ENCODE peak calls at places on chromosomes 7 and 10, in four cellular contexts. One of them, this sample, is unnamed.
A peak's percentile ranks its signal among the peaks of the same experiment; 100 is the strongest.

GRCh38 chr7:23594879-23595604 is 2.1 kb upstream of the CCDC126 start:
- DNase-seq in CD8-positive, alpha-beta memory T cell: no peak
- DNase-seq in HCT116: peak; percentile 52
- DNase-seq in body of pancreas: no peak
- DNase-seq in this sample: no peak

GRCh38 chr7:135998081-135998480 is 20.9 kb upstream of the MTPN start:
- DNase-seq in CD8-positive, alpha-beta memory T cell: no peak
- DNase-seq in HCT116: no peak
- DNase-seq in body of pancreas: no peak
- DNase-seq in this sample: no peak

GRCh38 chr10:5890519-5890878 is 456 bp downstream of the FBH1 start:
- DNase-seq in CD8-positive, alpha-beta memory T cell: no peak
- DNase-seq in HCT116: no peak
- DNase-seq in body of pancreas: peak; percentile 41
- DNase-seq in this sample: peak; percentile 13

GRCh38 chr7:55255501-55256445 is 109.4 kb upstream of the LANCL2 start:
- DNase-seq in CD8-positive, alpha-beta memory T cell: peak; percentile 53
- DNase-seq in HCT116: peak; percentile 60
- DNase-seq in body of pancreas: peak; percentile 85
- DNase-seq in this sample: peak; percentile 54

GRCh38 chr7:8321312-8321711 is 59.3 kb upstream of the ICA1 start:
- DNase-seq in CD8-positive, alpha-beta memory T cell: no peak
- DNase-seq in HCT116: no peak
- DNase-seq in body of pancreas: no peak
- DNase-seq in this sample: no peak

GRCh38 chr10:122165492-122165832 is 105.6 kb upstream of the BTBD16 start:
- DNase-seq in CD8-positive, alpha-beta memory T cell: no peak
- DNase-seq in HCT116: no peak
- DNase-seq in body of pancreas: no peak
- DNase-seq in this sample: no peak

GRCh38 chr10:69446650-69447151 is 4.6 kb upstream of the TSPAN15 start:
- DNase-seq in CD8-positive, alpha-beta memory T cell: no peak
- DNase-seq in HCT116: peak; percentile 63
- DNase-seq in body of pancreas: no peak
- DNase-seq in this sample: no peak

GRCh38 chr7:149423441-149423970 is 37.4 kb downstream of the ZNF777 start:
- DNase-seq in CD8-positive, alpha-beta memory T cell: no peak
- DNase-seq in HCT116: no peak
- DNase-seq in body of pancreas: no peak
- DNase-seq in this sample: no peak

GRCh38 chr10:3593611-3594010 is 191.4 kb downstream of the KLF6 start:
- DNase-seq in CD8-positive, alpha-beta memory T cell: no peak
- DNase-seq in HCT116: no peak
- DNase-seq in body of pancreas: no peak
- DNase-seq in this sample: no peak

GRCh38 chr7:128705891-128706333 is 33.2 kb upstream of the CALU start:
- DNase-seq in CD8-positive, alpha-beta memory T cell: no peak
- DNase-seq in HCT116: no peak
- DNase-seq in body of pancreas: no peak
- DNase-seq in this sample: no peak

GRCh38 chr7:105791926-105792325 is 84.5 kb downstream of the ATXN7L1 start:
- DNase-seq in CD8-positive, alpha-beta memory T cell: no peak
- DNase-seq in HCT116: no peak
- DNase-seq in body of pancreas: no peak
- DNase-seq in this sample: no peak

GRCh38 chr7:75033064-75033463 is 40.5 kb downstream of the RCC1L start:
- DNase-seq in CD8-positive, alpha-beta memory T cell: no peak
- DNase-seq in HCT116: no peak
- DNase-seq in body of pancreas: no peak
- DNase-seq in this sample: peak; percentile 55

GRCh38 chr10:122154733-122155366 is 116.2 kb upstream of the BTBD16 start:
- DNase-seq in CD8-positive, alpha-beta memory T cell: no peak
- DNase-seq in HCT116: no peak
- DNase-seq in body of pancreas: no peak
- DNase-seq in this sample: no peak

GRCh38 chr7:104174798-104175197 is 33.0 kb downstream of the ORC5 start:
- DNase-seq in CD8-positive, alpha-beta memory T cell: no peak
- DNase-seq in HCT116: no peak
- DNase-seq in body of pancreas: no peak
- DNase-seq in this sample: no peak

GRCh38 chr10:88385601-88386203 is 197.4 kb downstream of the RNLS start:
- DNase-seq in CD8-positive, alpha-beta memory T cell: peak; percentile 18
- DNase-seq in HCT116: peak; percentile 75
- DNase-seq in body of pancreas: peak; percentile 85
- DNase-seq in this sample: no peak

GRCh38 chr10:116849271-116850057 is at the start of gene ENO4:
- DNase-seq in CD8-positive, alpha-beta memory T cell: no peak
- DNase-seq in HCT116: peak; percentile 90
- DNase-seq in body of pancreas: peak; percentile 93
- DNase-seq in this sample: no peak

GRCh38 chr10:121624778-121625330 is 26.6 kb upstream of the FGFR2 start:
- DNase-seq in CD8-positive, alpha-beta memory T cell: no peak
- DNase-seq in HCT116: no peak
- DNase-seq in body of pancreas: no peak
- DNase-seq in this sample: no peak

GRCh38 chr7:116348356-116348755 is 138.0 kb downstream of the TES start:
- DNase-seq in CD8-positive, alpha-beta memory T cell: no peak
- DNase-seq in HCT116: no peak
- DNase-seq in body of pancreas: no peak
- DNase-seq in this sample: no peak

GRCh38 chr7:114554781-114555537 is 140.3 kb downstream of the FOXP2 start:
- DNase-seq in CD8-positive, alpha-beta memory T cell: no peak
- DNase-seq in HCT116: peak; percentile 23
- DNase-seq in body of pancreas: no peak
- DNase-seq in this sample: peak; percentile 41

GRCh38 chr10:6204341-6205191 is 1.8 kb downstream of the PFKFB3 start:
- DNase-seq in CD8-positive, alpha-beta memory T cell: no peak
- DNase-seq in HCT116: no peak
- DNase-seq in body of pancreas: peak; percentile 73
- DNase-seq in this sample: no peak

GRCh38 chr7:119175916-119176627 is 951.6 kb downstream of the ANKRD7 start:
- DNase-seq in CD8-positive, alpha-beta memory T cell: no peak
- DNase-seq in HCT116: peak; percentile 83
- DNase-seq in body of pancreas: peak; percentile 47
- DNase-seq in this sample: peak; percentile 50

GRCh38 chr7:129435414-129435829 is 1.2 kb downstream of the STRIP2 start:
- DNase-seq in CD8-positive, alpha-beta memory T cell: no peak
- DNase-seq in HCT116: no peak
- DNase-seq in body of pancreas: no peak
- DNase-seq in this sample: no peak

GRCh38 chr10:101130984-101131961 is at the start of gene TLX1:
- DNase-seq in CD8-positive, alpha-beta memory T cell: no peak
- DNase-seq in HCT116: no peak
- DNase-seq in body of pancreas: peak; percentile 29
- DNase-seq in this sample: no peak

GRCh38 chr7:102103027-102103372 is 183.7 kb upstream of the SH2B2 start:
- DNase-seq in CD8-positive, alpha-beta memory T cell: no peak
- DNase-seq in HCT116: no peak
- DNase-seq in body of pancreas: no peak
- DNase-seq in this sample: no peak
- H3K36me3 ChIP-seq in CD8-positive, alpha-beta memory T cell: no peaks in the 10 kb centered on the region
- H3K36me3 ChIP-seq in HCT116: no peaks in the 10 kb centered on the region
- H3K36me3 ChIP-seq in body of pancreas: no peaks in the 10 kb centered on the region
- H3K36me3 ChIP-seq in this sample: peaks cover 16% of the 10 kb centered on the region

GRCh38 chr7:22444181-22444966 is 55.6 kb downstream of the STEAP1B start:
- DNase-seq in CD8-positive, alpha-beta memory T cell: no peak
- DNase-seq in HCT116: no peak
- DNase-seq in body of pancreas: peak; percentile 84
- DNase-seq in this sample: peak; percentile 47

GRCh38 chr7:22445140-22445722 is 54.8 kb downstream of the STEAP1B start:
- DNase-seq in CD8-positive, alpha-beta memory T cell: no peak
- DNase-seq in HCT116: no peak
- DNase-seq in body of pancreas: peak; percentile 78
- DNase-seq in this sample: peak; percentile 55

GRCh38 chr7:22445871-22446270 is 54.1 kb downstream of the STEAP1B start:
- DNase-seq in CD8-positive, alpha-beta memory T cell: no peak
- DNase-seq in HCT116: no peak
- DNase-seq in body of pancreas: no peak
- DNase-seq in this sample: no peak

GRCh38 chr7:22447759-22448158 is 52.2 kb downstream of the STEAP1B start:
- DNase-seq in CD8-positive, alpha-beta memory T cell: no peak
- DNase-seq in HCT116: no peak
- DNase-seq in body of pancreas: no peak
- DNase-seq in this sample: no peak

GRCh38 chr7:22447008-22447407 is 53.0 kb downstream of the STEAP1B start:
- DNase-seq in CD8-positive, alpha-beta memory T cell: no peak
- DNase-seq in HCT116: no peak
- DNase-seq in body of pancreas: no peak
- DNase-seq in this sample: no peak
- H3K4me1 ChIP-seq in CD8-positive, alpha-beta memory T cell: no peaks in the 10 kb centered on the region
- H3K4me1 ChIP-seq in HCT116: no peaks in the 10 kb centered on the region
- H3K4me1 ChIP-seq in body of pancreas: peaks cover 45% of the 10 kb centered on the region
- H3K4me1 ChIP-seq in this sample: peaks cover 27% of the 10 kb centered on the region

GRCh38 chr10:123766761-123767160 is 100.6 kb downstream of the GPR26 start:
- DNase-seq in CD8-positive, alpha-beta memory T cell: no peak
- DNase-seq in HCT116: no peak
- DNase-seq in body of pancreas: no peak
- DNase-seq in this sample: no peak
- H3K27ac ChIP-seq in CD8-positive, alpha-beta memory T cell: no peak overlapping the region
- H3K27ac ChIP-seq in HCT116: no peak overlapping the region
- H3K27ac ChIP-seq in body of pancreas: no peak overlapping the region
- H3K27ac ChIP-seq in this sample: no peak overlapping the region

GRCh38 chr10:77844713-77845454 is 81.7 kb downstream of the DLG5 start:
- DNase-seq in CD8-positive, alpha-beta memory T cell: no peak
- DNase-seq in HCT116: peak; percentile 38
- DNase-seq in body of pancreas: no peak
- DNase-seq in this sample: peak; percentile 13

GRCh38 chr10:77843264-77843663 is 83.3 kb downstream of the DLG5 start:
- DNase-seq in CD8-positive, alpha-beta memory T cell: no peak
- DNase-seq in HCT116: no peak
- DNase-seq in body of pancreas: no peak
- DNase-seq in this sample: no peak

GRCh38 chr10:77844177-77844576 is 82.4 kb downstream of the DLG5 start:
- DNase-seq in CD8-positive, alpha-beta memory T cell: no peak
- DNase-seq in HCT116: no peak
- DNase-seq in body of pancreas: no peak
- DNase-seq in this sample: no peak

GRCh38 chr10:77846718-77847311 is 79.7 kb downstream of the DLG5 start:
- DNase-seq in CD8-positive, alpha-beta memory T cell: peak; percentile 56
- DNase-seq in HCT116: peak; percentile 16
- DNase-seq in body of pancreas: peak; percentile 70
- DNase-seq in this sample: peak; percentile 85

DNA sequence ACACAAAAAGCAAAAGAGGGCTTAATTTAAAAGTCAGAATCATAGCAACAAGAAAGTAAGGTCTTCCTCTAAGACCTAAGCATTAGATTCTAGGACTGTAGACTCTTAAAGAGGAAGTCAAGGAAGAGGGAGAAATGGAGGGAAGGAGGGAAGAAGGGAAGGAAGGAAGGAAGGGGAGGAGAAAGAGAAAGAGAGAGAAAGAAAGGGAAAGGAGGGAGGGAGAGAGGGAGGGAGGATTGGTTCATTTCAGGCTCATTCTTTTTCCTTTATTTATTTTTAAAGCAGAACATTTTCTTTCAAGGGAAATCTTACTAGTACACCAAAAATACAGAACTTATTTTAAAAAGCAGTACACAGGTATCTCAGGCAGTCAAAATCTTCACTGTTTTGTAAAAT is 81.1 kb downstream of the DLG5 start:
- DNase-seq in CD8-positive, alpha-beta memory T cell: no peak
- DNase-seq in HCT116: no peak
- DNase-seq in body of pancreas: no peak
- DNase-seq in this sample: no peak
- H3K36me3 ChIP-seq in CD8-positive, alpha-beta memory T cell: no peaks in the 10 kb centered on the region
- H3K36me3 ChIP-seq in HCT116: peaks cover 3% of the 10 kb centered on the region
- H3K36me3 ChIP-seq in body of pancreas: no peaks in the 10 kb centered on the region
- H3K36me3 ChIP-seq in this sample: peaks cover 5% of the 10 kb centered on the region

DNA sequence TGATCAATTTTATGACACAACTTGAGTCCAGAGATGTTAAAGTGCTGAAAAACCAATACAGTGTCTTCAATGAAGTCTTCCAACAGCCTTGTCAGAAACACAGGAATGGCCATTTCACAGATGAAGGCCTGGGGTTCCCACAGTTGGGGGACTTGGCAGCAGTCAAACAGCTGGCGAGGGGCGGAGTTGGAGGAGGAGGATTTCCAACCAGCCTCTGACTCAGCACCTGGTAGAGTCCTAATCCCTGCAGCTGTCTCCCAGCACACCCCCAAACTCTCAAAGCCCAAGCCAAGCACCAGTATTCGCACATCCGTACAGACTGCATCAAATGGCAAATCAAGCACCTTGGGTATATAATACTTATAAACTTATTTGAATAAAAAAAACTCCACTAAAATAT is 28.0 kb downstream of the CTBP2 start:
- DNase-seq in CD8-positive, alpha-beta memory T cell: no peak
- DNase-seq in HCT116: no peak
- DNase-seq in body of pancreas: no peak
- DNase-seq in this sample: peak; percentile 93
- H3K4me1 ChIP-seq in CD8-positive, alpha-beta memory T cell: no peaks in the 10 kb centered on the region
- H3K4me1 ChIP-seq in HCT116: no peaks in the 10 kb centered on the region
- H3K4me1 ChIP-seq in body of pancreas: peaks cover 60% of the 10 kb centered on the region
- H3K4me1 ChIP-seq in this sample: peaks cover 24% of the 10 kb centered on the region

GRCh38 chr7:77248154-77248553 is 48.5 kb upstream of the FGL2 start:
- DNase-seq in CD8-positive, alpha-beta memory T cell: no peak
- DNase-seq in HCT116: no peak
- DNase-seq in body of pancreas: no peak
- DNase-seq in this sample: no peak

GRCh38 chr7:77245015-77245755 is 45.6 kb upstream of the FGL2 start:
- DNase-seq in CD8-positive, alpha-beta memory T cell: no peak
- DNase-seq in HCT116: no peak
- DNase-seq in body of pancreas: peak; percentile 37
- DNase-seq in this sample: no peak

GRCh38 chr7:77247206-77247850 is 47.7 kb upstream of the FGL2 start:
- DNase-seq in CD8-positive, alpha-beta memory T cell: peak; percentile 80
- DNase-seq in HCT116: peak; percentile 71
- DNase-seq in body of pancreas: peak; percentile 85
- DNase-seq in this sample: peak; percentile 90

GRCh38 chr7:77244222-77244934 is 44.8 kb upstream of the FGL2 start:
- DNase-seq in CD8-positive, alpha-beta memory T cell: no peak
- DNase-seq in HCT116: no peak
- DNase-seq in body of pancreas: no peak
- DNase-seq in this sample: no peak

DNA sequence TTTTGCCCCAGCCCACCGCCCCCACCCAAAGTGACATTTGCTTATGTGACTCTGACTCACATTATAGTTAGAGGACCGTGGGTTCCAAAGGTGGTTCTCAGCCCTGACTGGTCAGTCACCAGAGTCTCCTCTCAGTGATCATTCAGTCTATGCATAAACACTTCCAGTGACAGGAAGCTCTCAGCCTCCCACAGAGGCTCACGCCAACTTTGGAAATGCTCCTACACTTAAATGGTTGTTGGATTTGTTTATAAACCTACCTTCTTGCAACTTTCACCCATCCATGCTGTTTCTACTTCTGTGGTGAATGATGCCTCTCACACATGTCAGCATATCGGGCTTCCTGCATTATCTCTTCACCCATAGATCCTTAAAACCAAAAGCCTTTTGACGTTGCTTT is 46.4 kb upstream of the FGL2 start:
- DNase-seq in CD8-positive, alpha-beta memory T cell: no peak
- DNase-seq in HCT116: no peak
- DNase-seq in body of pancreas: no peak
- DNase-seq in this sample: no peak
- H3K27ac ChIP-seq in CD8-positive, alpha-beta memory T cell: no peak overlapping the region
- H3K27ac ChIP-seq in HCT116: no peak overlapping the region
- H3K27ac ChIP-seq in body of pancreas: no peak overlapping the region
- H3K27ac ChIP-seq in this sample: no peak overlapping the region